ENCODE peak calls at places on chromosomes 16 and 17, in eight cellular contexts. L, I, C, F, X, U, H and Y are unnamed samples.

GRCh38 chr17:51142597-51142996 is 10.8 kb upstream of the NME1 start:
- DNase-seq in L (no peak), I (no peak), C (no peak), F (no peak), X (no peak), U (no peak), H (no peak), Y (no peak)

GRCh38 chr17:10171057-10171456 is 27.3 kb downstream of the GAS7 start:
- DNase-seq in L (no peak), I (peak; percentile 28), C (no peak), F (peak; percentile 28), X (no peak), U (no peak), H (no peak), Y (no peak)

GRCh38 chr16:67404740-67405226 is 11.5 kb upstream of the TPPP3 start:
- DNase-seq in L (peak; percentile 93), I (no peak), C (no peak), F (no peak), X (no peak), U (no peak), H (no peak), Y (no peak)

GRCh38 chr17:75012320-75013076 is at the start of gene MRPL58:
- DNase-seq in L (peak; percentile 85), I (peak; percentile 79), C (peak; percentile 92), F (peak; percentile 53), X (peak; percentile 85), U (peak; percentile 77), H (peak; percentile 26), Y (peak; percentile 79)

GRCh38 chr16:20306401-20306800 is 20.9 kb downstream of the GP2 start:
- DNase-seq in L (no peak), I (no peak), C (no peak), F (no peak), X (no peak), U (no peak), H (no peak), Y (no peak)

GRCh38 chr16:47852991-47853390 is 302.8 kb downstream of the ABCC12 start:
- DNase-seq in L (no peak), I (no peak), C (no peak), F (no peak), X (no peak), U (no peak), H (no peak), Y (no peak)

GRCh38 chr16:7992616-7993015 is 597.7 kb downstream of the TMEM114 start:
- DNase-seq in L (no peak), I (no peak), C (no peak), F (no peak), X (no peak), U (no peak), H (no peak), Y (no peak)

GRCh38 chr16:23679274-23679985 is 741 bp downstream of the PLK1 start:
- DNase-seq in L (peak; percentile 73), I (no peak), C (peak; percentile 67), F (no peak), X (peak; percentile 37), U (peak; percentile 37), H (no peak), Y (no peak)

GRCh38 chr16:11361751-11362742 is 16.8 kb downstream of the RMI2 start:
- DNase-seq in L (no peak), I (no peak), C (no peak), F (no peak), X (peak; percentile 83), U (no peak), H (no peak), Y (peak; percentile 64)

GRCh38 chr17:7284911-7285310 is 3.4 kb downstream of the SLC2A4 start:
- DNase-seq in L (no peak), I (no peak), C (no peak), F (no peak), X (no peak), U (no peak), H (no peak), Y (no peak)

GRCh38 chr16:74487634-74488495 is 66.6 kb upstream of the CLEC18B start:
- DNase-seq in L (no peak), I (no peak), C (no peak), F (no peak), X (no peak), U (no peak), H (no peak), Y (no peak)

GRCh38 chr16:22732959-22733358 is 81.0 kb upstream of the HS3ST2 start:
- DNase-seq in L (no peak), I (no peak), C (no peak), F (no peak), X (no peak), U (no peak), H (no peak), Y (no peak)

GRCh38 chr17:62800580-62800979 is 7.5 kb downstream of the MARCHF10 start:
- DNase-seq in L (peak; percentile 47), I (no peak), C (peak; percentile 48), F (no peak), X (no peak), U (no peak), H (no peak), Y (no peak)

GRCh38 chr16:11253009-11253994 is 2.7 kb downstream of the SOCS1 start:
- DNase-seq in L (no peak), I (no peak), C (peak; percentile 68), F (no peak), X (no peak), U (no peak), H (no peak), Y (no peak)

GRCh38 chr17:79406316-79406715 is 204.5 kb downstream of the RBFOX3 start:
- DNase-seq in L (no peak), I (no peak), C (no peak), F (no peak), X (no peak), U (no peak), H (no peak), Y (no peak)

GRCh38 chr17:82391496-82392066 is 20.0 kb downstream of the UTS2R start:
- DNase-seq in L (no peak), I (no peak), C (no peak), F (no peak), X (no peak), U (no peak), H (no peak), Y (no peak)

GRCh38 chr17:82394296-82394695 is 22.7 kb downstream of the UTS2R start:
- DNase-seq in L (no peak), I (no peak), C (no peak), F (no peak), X (no peak), U (no peak), H (no peak), Y (no peak)

GRCh38 chr17:82390860-82391435 is 19.4 kb downstream of the UTS2R start:
- DNase-seq in L (no peak), I (no peak), C (no peak), F (no peak), X (no peak), U (no peak), H (no peak), Y (no peak)

GRCh38 chr17:82392209-82392920 is 20.8 kb downstream of the UTS2R start:
- DNase-seq in L (no peak), I (no peak), C (no peak), F (no peak), X (no peak), U (no peak), H (no peak), Y (no peak)

DNA sequence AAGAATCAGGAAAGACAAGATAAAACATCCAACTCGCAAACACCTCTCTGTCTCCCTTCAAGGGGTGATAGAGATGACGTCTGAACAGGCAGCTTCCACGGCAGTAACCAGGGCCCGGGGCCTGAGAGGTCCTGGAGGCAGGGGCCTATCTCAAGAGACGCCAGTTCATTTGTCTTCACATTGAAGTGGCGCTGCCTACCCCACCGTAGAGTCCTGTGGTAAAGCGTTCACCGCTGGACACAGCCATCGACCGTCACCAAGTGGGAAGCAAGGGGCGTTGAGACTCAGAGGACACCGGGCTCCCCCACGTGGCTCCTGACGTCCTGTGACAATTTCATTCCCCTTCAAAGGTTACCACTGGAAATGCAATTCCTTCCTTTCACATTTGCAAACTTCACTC is 21.4 kb downstream of the UTS2R start:
- DNase-seq in L (no peak), I (no peak), C (no peak), F (no peak), X (no peak), U (no peak), H (no peak), Y (no peak)
- H3K27ac ChIP-seq in L (peak overlapping the region; percentile 14), I (no peak overlapping the region), C (no peak overlapping the region), F (no peak overlapping the region), X (no peak overlapping the region), U (no peak overlapping the region), H (no peak overlapping the region), Y (no peak overlapping the region)

GRCh38 chr17:81406117-81406953 is 11.1 kb downstream of the BAHCC1 start:
- DNase-seq in L (no peak), I (no peak), C (no peak), F (no peak), X (no peak), U (no peak), H (no peak), Y (no peak)
- H3K27ac ChIP-seq in L (peak overlapping the region; percentile 8), I (no peak overlapping the region), C (no peak overlapping the region), F (peak overlapping the region; percentile 10), X (no peak overlapping the region), U (no peak overlapping the region), H (peak overlapping the region; percentile 98), Y (no peak overlapping the region)

GRCh38 chr17:838486-838885 is 56.3 kb downstream of the MRM3 start:
- DNase-seq in L (no peak), I (no peak), C (no peak), F (no peak), X (no peak), U (no peak), H (no peak), Y (no peak)

GRCh38 chr17:830950-831349 is 48.8 kb downstream of the MRM3 start:
- DNase-seq in L (no peak), I (no peak), C (no peak), F (no peak), X (no peak), U (no peak), H (no peak), Y (no peak)

GRCh38 chr17:834136-834535 is 52.0 kb downstream of the MRM3 start:
- DNase-seq in L (no peak), I (no peak), C (no peak), F (no peak), X (no peak), U (no peak), H (no peak), Y (no peak)

GRCh38 chr17:836154-836553 is 54.0 kb downstream of the MRM3 start:
- DNase-seq in L (no peak), I (no peak), C (peak; percentile 83), F (no peak), X (no peak), U (no peak), H (no peak), Y (no peak)

DNA sequence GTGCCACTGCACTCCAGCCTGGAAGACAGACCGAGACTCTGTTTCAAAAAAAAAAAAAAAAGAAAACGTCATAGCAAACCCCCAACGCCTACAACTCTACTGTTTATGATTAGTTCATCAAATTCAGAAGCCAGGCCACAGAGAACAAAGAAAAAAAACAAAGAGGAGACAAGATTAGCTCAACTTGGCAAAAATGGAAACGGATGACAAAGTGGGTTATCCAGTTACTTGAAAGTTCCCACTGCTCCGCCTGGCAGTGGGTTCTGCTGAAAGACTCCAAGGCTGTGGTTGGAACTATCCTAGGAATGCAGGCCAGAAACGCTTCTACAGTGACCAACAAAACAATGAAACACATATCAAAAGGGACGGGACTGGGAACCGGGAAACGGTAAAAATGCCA is 53.1 kb downstream of the MRM3 start:
- DNase-seq in L (no peak), I (no peak), C (peak; percentile 100), F (peak; percentile 32), X (no peak), U (peak; percentile 98), H (no peak), Y (no peak)
- H3K27ac ChIP-seq in L (no peak overlapping the region), I (no peak overlapping the region), C (peak overlapping the region; percentile 56), F (no peak overlapping the region), X (no peak overlapping the region), U (peak overlapping the region; percentile 48), H (no peak overlapping the region), Y (no peak overlapping the region)

GRCh38 chr17:29291163-29291752 is 2.7 kb downstream of the NUFIP2 start:
- DNase-seq in L (peak; percentile 29), I (no peak), C (peak; percentile 58), F (peak; percentile 57), X (peak; percentile 73), U (peak; percentile 61), H (no peak), Y (peak; percentile 67)
- H3K27ac ChIP-seq in L (no peak overlapping the region), I (peak overlapping the region; percentile 98), C (no peak overlapping the region), F (peak overlapping the region; percentile 99), X (no peak overlapping the region), U (no peak overlapping the region), H (no peak overlapping the region), Y (peak overlapping the region; percentile 77)